ENCODE peak calls at places on chromosomes 5 and 9, in seven cellular contexts. V is effector memory CD8-positive, alpha-beta T cell; K is H9; T is HuH-7; B is HTR-8/SVneo; C is stimulated activated naive B cell treated with anti-CD40 and anti-IgM and Interleukin-4, amounts not matched to agents 10 μg/mL and 1 μg/mL and 100 μg/mL, for 72 hours; A is left kidney. H is an unnamed sample.

GRCh38 chr9:106697390-106697789 is 165.6 kb upstream of the ZNF462 start:
- DNase-seq in C (no peak), T (no peak), B (no peak), K (no peak), V (no peak), A (no peak), H (no peak)

GRCh38 chr5:138696501-138696900 is 56.7 kb upstream of the CTNNA1 start:
- DNase-seq in A (no peak), K (no peak), V (no peak), B (peak; percentile 75), C (no peak), T (peak; percentile 18), H (no peak)

GRCh38 chr5:134090482-134090881 is 24.0 kb upstream of the TCF7 start:
- DNase-seq in A (no peak), K (no peak), T (no peak), B (no peak), V (no peak), C (no peak), H (no peak)

GRCh38 chr5:62100201-62100600 is 205.8 kb upstream of the KIF2A start:
- DNase-seq in B (no peak), C (no peak), T (no peak), A (no peak), V (no peak), K (no peak), H (no peak)

GRCh38 chr9:88578486-88579362 is 43.7 kb downstream of the NXNL2 start:
- DNase-seq in V (peak; percentile 63), C (peak; percentile 51), K (peak; percentile 87), T (peak; percentile 63), B (peak; percentile 77), A (peak; percentile 88), H (no peak)

GRCh38 chr5:125235995-125236394 is 489.6 kb upstream of the ZNF608 start:
- DNase-seq in T (no peak), C (no peak), A (peak; percentile 14), B (no peak), V (no peak), K (no peak), H (no peak)

GRCh38 chr9:79623799-79624721 is 52.3 kb downstream of the TLE4 start:
- DNase-seq in B (no peak), A (peak; percentile 63), V (peak; percentile 52), C (peak; percentile 61), K (no peak), T (peak; percentile 19), H (peak; percentile 41)

GRCh38 chr9:110029422-110029814 is 178.5 kb downstream of the C9orf152 start:
- DNase-seq in T (peak; percentile 36), B (no peak), K (no peak), C (no peak), A (peak; percentile 17), V (no peak), H (no peak)

GRCh38 chr5:103847060-103847459 is 284.5 kb upstream of the NUDT12 start:
- DNase-seq in T (no peak), C (no peak), K (no peak), V (no peak), A (no peak), B (no peak), H (no peak)

GRCh38 chr5:97115932-97116331 is 26.5 kb downstream of the LIX1 start:
- DNase-seq in K (no peak), B (no peak), T (no peak), V (no peak), A (no peak), C (no peak), H (no peak)

GRCh38 chr5:16385516-16386090 is 80.0 kb downstream of the ZNF622 start:
- DNase-seq in K (no peak), T (no peak), V (no peak), C (no peak), B (no peak), A (no peak), H (no peak)

GRCh38 chr9:87054999-87055686 is 107.8 kb upstream of the GAS1 start:
- DNase-seq in V (no peak), C (no peak), B (no peak), T (no peak), K (no peak), A (no peak), H (no peak)

GRCh38 chr9:70195456-70195855 is 63.3 kb upstream of the SMC5 start:
- DNase-seq in V (no peak), A (no peak), T (no peak), C (no peak), B (no peak), K (no peak), H (no peak)

GRCh38 chr5:89397096-89397495 is 514.1 kb upstream of the MEF2C start:
- DNase-seq in V (no peak), B (no peak), C (peak; percentile 6), K (no peak), A (no peak), T (no peak), H (no peak)

GRCh38 chr5:90494043-90494442 is 19.4 kb downstream of the POLR3G start:
- DNase-seq in A (no peak), B (no peak), T (no peak), V (no peak), K (no peak), C (no peak), H (no peak)